ENCODE peak calls at places on chromosomes 12 and 14, in ten cellular contexts. Y is LNCaP clone FGC; C is natural killer cell; Z is activated CD4-positive, alpha-beta T cell treated with anti-CD3 and anti-CD28 coated beads, Interleukin-2, amount 50 U/mL, for 4 hours; U is nephron progenitor cell; G is stimulated activated CD4-positive, alpha-beta T cell treated with anti-CD3 and anti-CD28 coated beads, Interleukin-1b, Interleukin-23, amount 100 ng/mL, for 4 hours; B is T follicular helper cell; P is stimulated activated CD8-positive, alpha-beta memory T cell treated with anti-CD3 and anti-CD28 coated beads, Interleukin-12 subunit alpha, Interleukin-12 subunit beta, amount 100 ng/mL, for 4 hours; A is KBM-7; S is Right ventricle myocardium inferior. M is an unnamed sample.

GRCh38 chr12:102249073-102249854 is 51.6 kb upstream of the PMCH start:
- DNase-seq in Y (peak), C (no peak), Z (no peak), U (no peak), G (no peak), B (no peak), P (no peak), A (no peak), S (no peak), M (no peak)

GRCh38 chr12:130154276-130154675 is 8.0 kb upstream of the FZD10 start:
- DNase-seq in Y (no peak), C (no peak), Z (no peak), U (no peak), G (no peak), B (no peak), P (no peak), A (no peak), S (no peak), M (no peak)

GRCh38 chr12:45893240-45893639 is 97.1 kb downstream of the SCAF11 start:
- DNase-seq in Y (no peak), C (no peak), Z (no peak), U (no peak), G (no peak), B (no peak), P (no peak), A (peak), S (no peak), M (peak)

GRCh38 chr12:101945361-101946232 is 68.2 kb downstream of the DRAM1 start:
- DNase-seq in Y (peak), C (no peak), Z (no peak), U (peak), G (no peak), B (no peak), P (no peak), A (no peak), S (no peak), M (no peak)

GRCh38 chr12:109130755-109131521 is 14.6 kb downstream of the ACACB start:
- DNase-seq in Y (no peak), C (no peak), Z (no peak), U (peak), G (no peak), B (no peak), P (no peak), A (no peak), S (peak), M (no peak)

GRCh38 chr14:105685003-105685402 is 158.6 kb downstream of the TMEM121 start:
- DNase-seq in Y (no peak), C (no peak), Z (no peak), U (no peak), G (no peak), B (no peak), P (no peak), A (no peak), S (no peak), M (peak)

GRCh38 chr12:107760207-107760816 is 625 bp downstream of the PRDM4 start:
- DNase-seq in Y (no peak), C (peak), Z (peak), U (peak), G (peak), B (peak), P (peak), A (peak), S (peak), M (peak)

GRCh38 chr12:119069029-119069731 is 87.8 kb downstream of the SRRM4 start:
- DNase-seq in Y (no peak), C (no peak), Z (no peak), U (no peak), G (no peak), B (no peak), P (no peak), A (no peak), S (no peak), M (no peak)

GRCh38 chr12:2179953-2180736 is 127.4 kb downstream of the CACNA1C start:
- DNase-seq in Y (no peak), C (no peak), Z (no peak), U (no peak), G (no peak), B (no peak), P (no peak), A (no peak), S (peak), M (no peak)

GRCh38 chr12:73947627-73948026 is 590.0 kb upstream of the ATXN7L3B start:
- DNase-seq in Y (no peak), C (no peak), Z (no peak), U (no peak), G (no peak), B (no peak), P (no peak), A (no peak), S (no peak), M (no peak)

GRCh38 chr12:90257927-90258624 is 549.4 kb upstream of the ATP2B1 start:
- DNase-seq in Y (no peak), C (no peak), Z (no peak), U (no peak), G (no peak), B (no peak), P (no peak), A (no peak), S (no peak), M (no peak)

GRCh38 chr12:107411792-107412535 is 273.6 kb upstream of the PWP1 start:
- DNase-seq in Y (no peak), C (no peak), Z (no peak), U (no peak), G (no peak), B (no peak), P (no peak), A (no peak), S (no peak), M (no peak)

GRCh38 chr12:13099910-13100609 is 3.4 kb downstream of the GSG1 start:
- DNase-seq in Y (no peak), C (no peak), Z (no peak), U (no peak), G (no peak), B (no peak), P (no peak), A (peak), S (no peak), M (no peak)

GRCh38 chr14:74804219-74804825 is 41.2 kb downstream of the YLPM1 start:
- DNase-seq in Y (peak), C (no peak), Z (no peak), U (no peak), G (no peak), B (no peak), P (no peak), A (peak), S (no peak), M (peak)

GRCh38 chr14:69475194-69475818 is 9.2 kb upstream of the PLEKHD1 start:
- DNase-seq in Y (no peak), C (no peak), Z (no peak), U (no peak), G (no peak), B (no peak), P (no peak), A (peak), S (no peak), M (peak)

GRCh38 chr12:64883264-64884163 is 59.1 kb downstream of the TBC1D30 start:
- DNase-seq in Y (no peak), C (no peak), Z (no peak), U (no peak), G (no peak), B (no peak), P (no peak), A (no peak), S (no peak), M (no peak)

GRCh38 chr12:112973712-112974305 is 4.5 kb upstream of the OAS2 start:
- DNase-seq in Y (no peak), C (no peak), Z (no peak), U (no peak), G (no peak), B (no peak), P (no peak), A (peak), S (no peak), M (no peak)

GRCh38 chr12:126588586-126589249 is 1523.5 kb downstream of the AACS start:
- DNase-seq in Y (no peak), C (no peak), Z (no peak), U (no peak), G (peak), B (no peak), P (no peak), A (no peak), S (no peak), M (no peak)

GRCh38 chr14:34718750-34719304 is 4.4 kb upstream of the CFL2 start:
- DNase-seq in Y (no peak), C (no peak), Z (no peak), U (no peak), G (no peak), B (no peak), P (no peak), A (no peak), S (no peak), M (no peak)

GRCh38 chr12:89235189-89235993 is 116.9 kb downstream of the DUSP6 start:
- DNase-seq in Y (no peak), C (no peak), Z (no peak), U (no peak), G (no peak), B (no peak), P (no peak), A (peak), S (no peak), M (no peak)

GRCh38 chr14:103194256-103195045 is 71.2 kb downstream of the TNFAIP2 start:
- DNase-seq in Y (no peak), C (no peak), Z (no peak), U (no peak), G (no peak), B (no peak), P (no peak), A (peak), S (no peak), M (no peak)

M was measured in Karpas-422.